ENCODE peak calls at places on chromosomes 11 and 22, in ten cellular contexts. One of them, this sample, is unnamed.

GRCh38 chr22:24706732-24707476 is 67.6 kb downstream of the PIWIL3 start:
- DNase-seq in endodermal cell: no peak
- DNase-seq in heart right ventricle: no peak
- DNase-seq in fibroblast of pulmonary artery: no peak
- DNase-seq in upper lobe of right lung: no peak
- DNase-seq in choroid plexus epithelial cell: no peak
- DNase-seq in PC-3: no peak
- DNase-seq in astrocyte: no peak
- DNase-seq in thoracic aorta: no peak
- DNase-seq in IMR-90: no peak
- DNase-seq in this sample: no peak

GRCh38 chr11:12798609-12799011 is 124.4 kb downstream of the TEAD1 start:
- DNase-seq in IMR-90: no peak
- DNase-seq in astrocyte: no peak
- DNase-seq in upper lobe of right lung: no peak
- DNase-seq in choroid plexus epithelial cell: no peak
- DNase-seq in thoracic aorta: no peak
- DNase-seq in PC-3: no peak
- DNase-seq in endodermal cell: no peak
- DNase-seq in heart right ventricle: no peak
- DNase-seq in fibroblast of pulmonary artery: no peak
- DNase-seq in this sample: peak

GRCh38 chr11:101336155-101336554 is 206.5 kb upstream of the PGR start:
- DNase-seq in heart right ventricle: no peak
- DNase-seq in upper lobe of right lung: no peak
- DNase-seq in PC-3: no peak
- DNase-seq in fibroblast of pulmonary artery: no peak
- DNase-seq in endodermal cell: no peak
- DNase-seq in choroid plexus epithelial cell: no peak
- DNase-seq in IMR-90: no peak
- DNase-seq in thoracic aorta: no peak
- DNase-seq in astrocyte: no peak
- DNase-seq in this sample: no peak

GRCh38 chr11:45028921-45029680 is 78.4 kb upstream of the TP53I11 start:
- DNase-seq in astrocyte: no peak
- DNase-seq in thoracic aorta: no peak
- DNase-seq in upper lobe of right lung: no peak
- DNase-seq in PC-3: no peak
- DNase-seq in choroid plexus epithelial cell: no peak
- DNase-seq in endodermal cell: peak
- DNase-seq in fibroblast of pulmonary artery: no peak
- DNase-seq in IMR-90: no peak
- DNase-seq in heart right ventricle: peak
- DNase-seq in this sample: no peak

GRCh38 chr11:59802639-59803176 is 7.9 kb downstream of the MRPL16 start:
- DNase-seq in fibroblast of pulmonary artery: peak
- DNase-seq in endodermal cell: no peak
- DNase-seq in astrocyte: peak
- DNase-seq in thoracic aorta: no peak
- DNase-seq in choroid plexus epithelial cell: peak
- DNase-seq in heart right ventricle: no peak
- DNase-seq in upper lobe of right lung: no peak
- DNase-seq in IMR-90: peak
- DNase-seq in PC-3: peak
- DNase-seq in this sample: peak

GRCh38 chr22:29102300-29102699 is 29.5 kb downstream of the KREMEN1 start:
- DNase-seq in fibroblast of pulmonary artery: no peak
- DNase-seq in astrocyte: no peak
- DNase-seq in IMR-90: no peak
- DNase-seq in PC-3: no peak
- DNase-seq in endodermal cell: no peak
- DNase-seq in choroid plexus epithelial cell: no peak
- DNase-seq in thoracic aorta: no peak
- DNase-seq in upper lobe of right lung: no peak
- DNase-seq in heart right ventricle: no peak
- DNase-seq in this sample: no peak

GRCh38 chr11:126829716-126830115 is 170.9 kb downstream of the KIRREL3 start:
- DNase-seq in astrocyte: peak
- DNase-seq in heart right ventricle: no peak
- DNase-seq in IMR-90: no peak
- DNase-seq in fibroblast of pulmonary artery: no peak
- DNase-seq in choroid plexus epithelial cell: no peak
- DNase-seq in thoracic aorta: no peak
- DNase-seq in endodermal cell: no peak
- DNase-seq in PC-3: no peak
- DNase-seq in upper lobe of right lung: no peak
- DNase-seq in this sample: no peak

GRCh38 chr11:130189492-130190210 is 30.1 kb downstream of the ST14 start:
- DNase-seq in fibroblast of pulmonary artery: no peak
- DNase-seq in PC-3: no peak
- DNase-seq in thoracic aorta: no peak
- DNase-seq in choroid plexus epithelial cell: no peak
- DNase-seq in upper lobe of right lung: no peak
- DNase-seq in IMR-90: no peak
- DNase-seq in astrocyte: no peak
- DNase-seq in endodermal cell: no peak
- DNase-seq in heart right ventricle: no peak
- DNase-seq in this sample: no peak

GRCh38 chr11:9053631-9054030 is 37.8 kb downstream of the SCUBE2 start:
- DNase-seq in thoracic aorta: no peak
- DNase-seq in endodermal cell: no peak
- DNase-seq in fibroblast of pulmonary artery: peak
- DNase-seq in choroid plexus epithelial cell: peak
- DNase-seq in heart right ventricle: no peak
- DNase-seq in PC-3: no peak
- DNase-seq in astrocyte: peak
- DNase-seq in upper lobe of right lung: no peak
- DNase-seq in IMR-90: peak
- DNase-seq in this sample: peak

GRCh38 chr22:29308791-29309262 is 2.4 kb downstream of the GAS2L1 start:
- DNase-seq in fibroblast of pulmonary artery: peak
- DNase-seq in PC-3: peak
- DNase-seq in IMR-90: peak
- DNase-seq in choroid plexus epithelial cell: peak
- DNase-seq in astrocyte: peak
- DNase-seq in thoracic aorta: no peak
- DNase-seq in upper lobe of right lung: no peak
- DNase-seq in endodermal cell: no peak
- DNase-seq in heart right ventricle: no peak
- DNase-seq in this sample: peak

GRCh38 chr22:36862251-36863242 is 1.7 kb downstream of the NCF4 start:
- DNase-seq in upper lobe of right lung: peak
- DNase-seq in IMR-90: no peak
- DNase-seq in heart right ventricle: peak
- DNase-seq in fibroblast of pulmonary artery: no peak
- DNase-seq in endodermal cell: no peak
- DNase-seq in thoracic aorta: no peak
- DNase-seq in astrocyte: no peak
- DNase-seq in choroid plexus epithelial cell: no peak
- DNase-seq in PC-3: no peak
- DNase-seq in this sample: no peak

GRCh38 chr22:22981670-22982571 is 88.4 kb upstream of the GNAZ start:
- DNase-seq in upper lobe of right lung: no peak
- DNase-seq in thoracic aorta: no peak
- DNase-seq in PC-3: no peak
- DNase-seq in heart right ventricle: no peak
- DNase-seq in fibroblast of pulmonary artery: no peak
- DNase-seq in choroid plexus epithelial cell: no peak
- DNase-seq in endodermal cell: no peak
- DNase-seq in IMR-90: no peak
- DNase-seq in astrocyte: no peak
- DNase-seq in this sample: no peak

DNA sequence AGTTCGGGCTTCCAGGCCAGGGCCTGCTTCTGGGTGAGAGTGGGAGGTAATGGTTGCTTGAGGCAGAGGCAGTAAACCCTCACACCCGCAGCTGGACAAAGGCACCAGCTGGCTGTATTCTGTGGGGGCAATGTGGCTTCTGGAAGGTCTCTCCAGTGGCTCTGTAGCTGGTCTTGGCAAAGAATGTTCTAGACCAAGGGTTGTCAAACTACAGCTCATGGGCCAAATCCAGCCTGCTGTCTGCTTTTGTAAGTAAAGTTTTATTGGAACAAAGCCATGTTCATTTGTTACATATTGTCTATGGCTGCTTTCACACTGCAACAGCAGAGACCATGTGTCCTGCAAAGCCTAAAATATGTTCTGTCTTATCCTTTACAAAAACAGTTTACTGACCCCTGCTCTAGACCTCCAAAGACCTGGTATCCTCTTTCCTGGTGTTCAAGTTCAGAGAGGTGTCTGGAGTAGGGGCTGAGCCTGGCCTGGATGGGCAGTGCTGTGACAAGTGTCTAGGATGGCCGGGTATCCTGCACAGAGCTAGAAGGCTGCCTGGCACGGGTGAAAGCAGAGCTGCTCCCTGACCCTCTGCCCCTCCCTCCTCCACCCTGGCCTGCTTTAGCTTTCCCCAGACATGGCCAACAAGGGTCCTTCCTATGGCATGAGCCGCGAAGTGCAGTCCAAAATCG is 3.4 kb downstream of the TAGLN start:
- DNase-seq in endodermal cell: no peak
- DNase-seq in heart right ventricle: no peak
- DNase-seq in thoracic aorta: no peak
- DNase-seq in fibroblast of pulmonary artery: no peak
- DNase-seq in upper lobe of right lung: no peak
- DNase-seq in choroid plexus epithelial cell: no peak
- DNase-seq in IMR-90: no peak
- DNase-seq in PC-3: no peak
- DNase-seq in astrocyte: no peak
- DNase-seq in this sample: no peak
- H3K4me3 ChIP-seq in endodermal cell: peak
- H3K4me3 ChIP-seq in heart right ventricle: peak
- H3K4me3 ChIP-seq in thoracic aorta: peak
- H3K4me3 ChIP-seq in fibroblast of pulmonary artery: peak
- H3K4me3 ChIP-seq in upper lobe of right lung: peak
- H3K4me3 ChIP-seq in choroid plexus epithelial cell: no peak
- H3K4me3 ChIP-seq in IMR-90: peak
- H3K4me3 ChIP-seq in PC-3: no peak
- H3K4me3 ChIP-seq in astrocyte: peak
- H3K4me3 ChIP-seq in this sample: no peak

GRCh38 chr11:25272214-25272613 is 775.4 kb downstream of the LUZP2 start:
- DNase-seq in endodermal cell: no peak
- DNase-seq in thoracic aorta: no peak
- DNase-seq in upper lobe of right lung: no peak
- DNase-seq in choroid plexus epithelial cell: no peak
- DNase-seq in IMR-90: no peak
- DNase-seq in astrocyte: no peak
- DNase-seq in heart right ventricle: no peak
- DNase-seq in PC-3: no peak
- DNase-seq in fibroblast of pulmonary artery: no peak
- DNase-seq in this sample: no peak
- TF ChIP-seq CTCF in endodermal cell: peak
- TF ChIP-seq CTCF in thoracic aorta: no peak
- TF ChIP-seq CTCF in upper lobe of right lung: no peak
- TF ChIP-seq CTCF in choroid plexus epithelial cell: no peak
- TF ChIP-seq CTCF in IMR-90: no peak
- TF ChIP-seq CTCF in astrocyte: no peak
- TF ChIP-seq CTCF in heart right ventricle: no peak
- TF ChIP-seq CTCF in PC-3: no peak
- TF ChIP-seq CTCF in fibroblast of pulmonary artery: no peak
- TF ChIP-seq CTCF in this sample: no peak

DNA sequence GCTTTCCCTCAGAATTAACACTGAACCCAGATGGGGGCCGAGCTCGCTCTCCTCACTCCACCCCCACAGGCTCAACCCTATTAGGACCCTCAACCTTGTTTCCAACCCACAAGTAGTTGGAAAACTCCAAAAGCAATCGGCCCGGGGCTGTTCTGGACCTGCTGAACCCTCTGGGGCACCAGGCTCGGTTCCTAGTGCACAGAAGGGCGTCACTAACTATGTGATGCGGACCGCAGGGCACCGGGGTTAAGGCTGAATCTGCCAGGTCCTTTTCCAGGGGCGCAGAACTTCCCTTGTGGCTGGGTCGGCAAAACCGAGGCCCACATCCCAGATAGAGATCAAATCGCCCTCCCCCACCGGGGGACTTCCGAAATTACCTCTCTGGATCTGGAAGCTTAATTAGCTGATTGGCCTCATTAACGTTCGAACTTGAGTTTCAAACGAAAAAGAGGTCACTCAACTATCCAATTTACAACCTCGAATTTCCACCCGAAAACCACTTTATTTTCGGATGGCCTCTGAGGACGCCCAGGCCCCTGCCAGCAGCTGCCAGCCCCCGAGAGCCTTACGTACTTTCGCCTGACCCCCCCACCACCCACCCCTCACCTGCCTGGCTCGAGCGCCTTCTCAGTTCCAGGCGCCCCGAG is 1.7 kb downstream of the SHANK2 start:
- DNase-seq in thoracic aorta: no peak
- DNase-seq in astrocyte: no peak
- DNase-seq in IMR-90: no peak
- DNase-seq in fibroblast of pulmonary artery: no peak
- DNase-seq in choroid plexus epithelial cell: no peak
- DNase-seq in PC-3: no peak
- DNase-seq in upper lobe of right lung: peak
- DNase-seq in endodermal cell: peak
- DNase-seq in heart right ventricle: no peak
- DNase-seq in this sample: no peak
- H3K4me3 ChIP-seq in thoracic aorta: peak
- H3K4me3 ChIP-seq in astrocyte: no peak
- H3K4me3 ChIP-seq in IMR-90: peak
- H3K4me3 ChIP-seq in fibroblast of pulmonary artery: no peak
- H3K4me3 ChIP-seq in choroid plexus epithelial cell: no peak
- H3K4me3 ChIP-seq in PC-3: peak
- H3K4me3 ChIP-seq in upper lobe of right lung: peak
- H3K4me3 ChIP-seq in endodermal cell: peak
- H3K4me3 ChIP-seq in heart right ventricle: no peak
- H3K4me3 ChIP-seq in this sample: peak

GRCh38 chr11:64923944-64924909 is at the start of gene PPP2R5B:
- DNase-seq in PC-3: peak
- DNase-seq in heart right ventricle: peak
- DNase-seq in fibroblast of pulmonary artery: peak
- DNase-seq in upper lobe of right lung: peak
- DNase-seq in IMR-90: peak
- DNase-seq in astrocyte: peak
- DNase-seq in thoracic aorta: peak
- DNase-seq in choroid plexus epithelial cell: peak
- DNase-seq in endodermal cell: peak
- DNase-seq in this sample: peak
- TF ChIP-seq CTCF in PC-3: no peak
- TF ChIP-seq CTCF in heart right ventricle: no peak
- TF ChIP-seq CTCF in fibroblast of pulmonary artery: no peak
- TF ChIP-seq CTCF in upper lobe of right lung: no peak
- TF ChIP-seq CTCF in IMR-90: no peak
- TF ChIP-seq CTCF in astrocyte: no peak
- TF ChIP-seq CTCF in thoracic aorta: no peak
- TF ChIP-seq CTCF in choroid plexus epithelial cell: no peak
- TF ChIP-seq CTCF in endodermal cell: no peak
- TF ChIP-seq CTCF in this sample: no peak